ENCODE peak calls at places on chromosomes 2 and 18, in six cellular contexts. One of them, this sample, is unnamed.

GRCh38 chr2:232075080-232075479 is 113.6 kb downstream of the DIS3L2 start:
- DNase-seq in uterus: no peak
- DNase-seq in dorsolateral prefrontal cortex: no peak
- DNase-seq in brain microvascular endothelial cell: no peak
- DNase-seq in stomach: no peak
- DNase-seq in hepatocyte: no peak
- DNase-seq in this sample: no peak

GRCh38 chr2:64866797-64867196 is 122.4 kb upstream of the SLC1A4 start:
- DNase-seq in hepatocyte: peak
- DNase-seq in stomach: no peak
- DNase-seq in dorsolateral prefrontal cortex: peak
- DNase-seq in uterus: peak
- DNase-seq in brain microvascular endothelial cell: peak
- DNase-seq in this sample: peak

GRCh38 chr2:6845312-6845711 is 20.4 kb downstream of the CMPK2 start:
- DNase-seq in uterus: no peak
- DNase-seq in stomach: no peak
- DNase-seq in hepatocyte: no peak
- DNase-seq in brain microvascular endothelial cell: no peak
- DNase-seq in dorsolateral prefrontal cortex: no peak
- DNase-seq in this sample: no peak

GRCh38 chr18:49024808-49025361 is 74.1 kb upstream of the SMAD7 start:
- DNase-seq in uterus: no peak
- DNase-seq in hepatocyte: peak
- DNase-seq in dorsolateral prefrontal cortex: peak
- DNase-seq in stomach: no peak
- DNase-seq in brain microvascular endothelial cell: no peak
- DNase-seq in this sample: no peak

GRCh38 chr2:227407601-227408089 is 19.9 kb upstream of the SCYGR1 start:
- DNase-seq in stomach: peak
- DNase-seq in brain microvascular endothelial cell: no peak
- DNase-seq in dorsolateral prefrontal cortex: no peak
- DNase-seq in hepatocyte: no peak
- DNase-seq in uterus: no peak
- DNase-seq in this sample: no peak

GRCh38 chr2:166234112-166234846 is 106.5 kb upstream of the SCN1A start:
- DNase-seq in brain microvascular endothelial cell: peak
- DNase-seq in stomach: no peak
- DNase-seq in hepatocyte: no peak
- DNase-seq in dorsolateral prefrontal cortex: no peak
- DNase-seq in uterus: no peak
- DNase-seq in this sample: peak

GRCh38 chr2:17791121-17791902 is 24.9 kb upstream of the MSGN1 start:
- DNase-seq in stomach: no peak
- DNase-seq in hepatocyte: peak
- DNase-seq in uterus: no peak
- DNase-seq in brain microvascular endothelial cell: peak
- DNase-seq in dorsolateral prefrontal cortex: no peak
- DNase-seq in this sample: peak

GRCh38 chr2:230711224-230711623 is 1.4 kb upstream of the CAB39 start:
- DNase-seq in brain microvascular endothelial cell: no peak
- DNase-seq in hepatocyte: no peak
- DNase-seq in dorsolateral prefrontal cortex: no peak
- DNase-seq in uterus: no peak
- DNase-seq in stomach: no peak
- DNase-seq in this sample: no peak

GRCh38 chr2:161166538-161167409 is 6.5 kb downstream of the TANK start:
- DNase-seq in hepatocyte: no peak
- DNase-seq in dorsolateral prefrontal cortex: no peak
- DNase-seq in stomach: no peak
- DNase-seq in uterus: no peak
- DNase-seq in brain microvascular endothelial cell: no peak
- DNase-seq in this sample: peak

GRCh38 chr2:181741756-181742155 is 61.4 kb upstream of the NEUROD1 start:
- DNase-seq in uterus: no peak
- DNase-seq in dorsolateral prefrontal cortex: no peak
- DNase-seq in stomach: no peak
- DNase-seq in hepatocyte: no peak
- DNase-seq in brain microvascular endothelial cell: no peak
- DNase-seq in this sample: no peak

GRCh38 chr2:200455958-200456421 is 53.9 kb downstream of the KCTD18 start:
- DNase-seq in stomach: no peak
- DNase-seq in brain microvascular endothelial cell: no peak
- DNase-seq in hepatocyte: no peak
- DNase-seq in dorsolateral prefrontal cortex: no peak
- DNase-seq in uterus: no peak
- DNase-seq in this sample: no peak

GRCh38 chr18:67135981-67136380 is 380.5 kb downstream of the DSEL start:
- DNase-seq in dorsolateral prefrontal cortex: no peak
- DNase-seq in stomach: no peak
- DNase-seq in hepatocyte: no peak
- DNase-seq in brain microvascular endothelial cell: no peak
- DNase-seq in uterus: no peak
- DNase-seq in this sample: no peak

GRCh38 chr2:2850891-2851290 is 519.8 kb upstream of the MYT1L start:
- DNase-seq in brain microvascular endothelial cell: no peak
- DNase-seq in uterus: no peak
- DNase-seq in hepatocyte: no peak
- DNase-seq in dorsolateral prefrontal cortex: no peak
- DNase-seq in stomach: no peak
- DNase-seq in this sample: no peak

GRCh38 chr2:9656270-9656766 is 25.5 kb upstream of the YWHAQ start:
- DNase-seq in brain microvascular endothelial cell: peak
- DNase-seq in dorsolateral prefrontal cortex: no peak
- DNase-seq in uterus: no peak
- DNase-seq in hepatocyte: no peak
- DNase-seq in stomach: no peak
- DNase-seq in this sample: peak

GRCh38 chr2:165471349-165471975 is 2.0 kb downstream of the CSRNP3 start:
- DNase-seq in uterus: no peak
- DNase-seq in stomach: no peak
- DNase-seq in dorsolateral prefrontal cortex: no peak
- DNase-seq in brain microvascular endothelial cell: no peak
- DNase-seq in hepatocyte: no peak
- DNase-seq in this sample: no peak

GRCh38 chr2:218244204-218244603 is 16.6 kb upstream of the GPBAR1 start:
- DNase-seq in brain microvascular endothelial cell: no peak
- DNase-seq in dorsolateral prefrontal cortex: no peak
- DNase-seq in uterus: no peak
- DNase-seq in stomach: no peak
- DNase-seq in hepatocyte: no peak
- DNase-seq in this sample: no peak

GRCh38 chr18:79329786-79330185 is 65.9 kb upstream of the NFATC1 start:
- DNase-seq in stomach: no peak
- DNase-seq in uterus: no peak
- DNase-seq in dorsolateral prefrontal cortex: no peak
- DNase-seq in brain microvascular endothelial cell: no peak
- DNase-seq in hepatocyte: no peak
- DNase-seq in this sample: no peak

GRCh38 chr2:43269706-43270105 is 43.3 kb upstream of the ZFP36L2 start:
- DNase-seq in hepatocyte: peak
- DNase-seq in dorsolateral prefrontal cortex: no peak
- DNase-seq in uterus: peak
- DNase-seq in stomach: peak
- DNase-seq in brain microvascular endothelial cell: peak
- DNase-seq in this sample: peak

GRCh38 chr2:43268066-43268971 is 41.9 kb upstream of the ZFP36L2 start:
- DNase-seq in uterus: no peak
- DNase-seq in brain microvascular endothelial cell: no peak
- DNase-seq in stomach: no peak
- DNase-seq in hepatocyte: no peak
- DNase-seq in dorsolateral prefrontal cortex: no peak
- DNase-seq in this sample: no peak

GRCh38 chr2:43270461-43270860 is 44.1 kb upstream of the ZFP36L2 start:
- DNase-seq in stomach: no peak
- DNase-seq in hepatocyte: no peak
- DNase-seq in brain microvascular endothelial cell: no peak
- DNase-seq in dorsolateral prefrontal cortex: no peak
- DNase-seq in uterus: no peak
- DNase-seq in this sample: no peak

GRCh38 chr2:43267393-43267792 is 41.0 kb upstream of the ZFP36L2 start:
- DNase-seq in brain microvascular endothelial cell: no peak
- DNase-seq in hepatocyte: no peak
- DNase-seq in stomach: no peak
- DNase-seq in dorsolateral prefrontal cortex: no peak
- DNase-seq in uterus: no peak
- DNase-seq in this sample: no peak

DNA sequence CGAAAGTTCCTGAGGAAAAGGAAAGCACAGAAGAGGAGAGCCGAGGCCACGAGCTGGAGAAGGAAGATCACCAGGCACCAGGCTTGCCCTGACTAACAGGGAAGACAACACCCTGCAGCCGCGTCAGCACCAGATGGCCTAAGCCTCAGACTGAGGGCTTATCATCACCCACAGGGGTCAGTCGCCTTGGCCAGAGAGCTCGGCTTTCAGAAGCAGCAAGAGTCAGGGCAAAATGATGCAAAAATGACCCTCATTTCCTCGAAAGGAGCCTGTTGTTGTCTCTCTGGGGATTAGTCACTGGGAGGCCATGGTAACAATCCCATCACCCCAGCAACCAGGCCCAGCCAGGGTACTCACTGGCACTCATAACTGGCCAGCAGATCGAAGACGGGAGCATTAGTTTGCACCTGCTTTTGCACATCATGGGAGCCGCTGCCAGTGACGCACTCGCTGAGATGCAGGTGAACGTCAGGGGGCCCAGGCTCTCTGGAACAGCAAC is 42.7 kb upstream of the ZFP36L2 start:
- DNase-seq in dorsolateral prefrontal cortex: no peak
- DNase-seq in uterus: peak
- DNase-seq in stomach: peak
- DNase-seq in hepatocyte: peak
- DNase-seq in brain microvascular endothelial cell: peak
- DNase-seq in this sample: peak
- TF ChIP-seq CTCF in dorsolateral prefrontal cortex: no peak
- TF ChIP-seq CTCF in uterus: no peak
- TF ChIP-seq CTCF in stomach: no peak
- TF ChIP-seq CTCF in hepatocyte: no peak
- TF ChIP-seq CTCF in brain microvascular endothelial cell: peak
- TF ChIP-seq CTCF in this sample: no peak

DNA sequence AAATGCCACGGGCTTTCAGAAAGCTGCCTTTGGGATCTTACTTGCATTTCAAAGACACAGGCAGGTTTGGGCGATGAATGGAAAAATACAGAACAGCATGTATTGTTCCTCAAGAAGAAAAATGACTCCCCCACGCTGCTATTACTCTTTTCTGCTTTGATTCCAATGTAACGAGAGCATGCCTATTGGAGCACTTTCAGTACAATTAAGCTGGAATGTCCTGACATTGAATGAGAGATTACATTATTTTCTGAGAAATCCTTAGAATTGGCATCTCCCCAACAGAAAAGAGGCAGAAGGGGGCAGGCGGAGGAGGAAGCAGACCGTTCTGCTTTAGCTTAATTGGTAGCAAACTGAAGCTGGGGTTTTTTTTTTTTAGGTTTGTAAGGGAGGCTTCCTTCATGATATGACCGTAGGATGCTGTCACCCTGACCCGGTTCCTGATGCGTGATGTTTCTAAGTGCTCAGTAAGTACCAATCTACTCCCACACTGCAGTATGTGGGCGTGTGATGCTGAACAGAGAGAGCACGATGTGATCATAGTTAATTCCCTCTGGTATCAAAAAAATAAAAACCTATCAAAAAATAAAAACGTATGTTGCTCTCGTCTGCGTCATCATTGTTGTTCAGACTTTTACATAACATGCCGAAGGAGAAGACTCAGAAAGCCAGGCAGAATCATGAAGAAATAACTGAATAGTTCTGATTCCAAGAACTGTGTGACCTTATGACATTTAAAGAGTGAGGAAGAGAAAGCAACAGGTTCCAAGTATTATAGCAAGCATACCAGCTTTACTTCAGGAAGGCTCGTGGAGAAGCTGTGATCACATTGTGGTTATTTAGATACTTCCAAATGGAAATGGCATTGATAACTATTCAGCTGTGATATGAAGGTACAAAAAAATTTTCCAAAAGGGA is 40.5 kb downstream of the LONRF2 start:
- DNase-seq in brain microvascular endothelial cell: no peak
- DNase-seq in dorsolateral prefrontal cortex: no peak
- DNase-seq in uterus: peak
- DNase-seq in hepatocyte: no peak
- DNase-seq in stomach: no peak
- DNase-seq in this sample: no peak
- H3K4me3 ChIP-seq in brain microvascular endothelial cell: no peak
- H3K4me3 ChIP-seq in dorsolateral prefrontal cortex: peak
- H3K4me3 ChIP-seq in uterus: no peak
- H3K4me3 ChIP-seq in hepatocyte: no peak
- H3K4me3 ChIP-seq in stomach: no peak
- H3K4me3 ChIP-seq in this sample: no peak

DNA sequence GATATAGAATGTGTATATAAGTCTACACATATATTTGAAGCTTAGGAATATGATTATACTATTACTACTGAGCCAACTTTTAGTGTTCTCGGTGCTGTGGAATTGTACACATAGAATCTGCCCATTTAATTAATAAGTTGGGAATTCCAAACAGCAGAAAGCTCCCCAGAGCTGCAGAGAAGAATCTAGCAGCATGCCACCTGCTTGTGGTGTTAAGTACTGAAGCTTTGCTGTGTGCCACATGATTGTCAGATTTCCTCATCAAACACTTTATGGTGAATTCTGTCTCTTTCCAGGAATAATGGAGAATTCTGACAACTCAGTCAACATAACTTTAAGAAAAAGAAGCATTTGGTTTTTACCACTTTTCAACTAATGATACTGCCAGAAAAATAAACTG is 117.8 kb downstream of the WDSUB1 start:
- DNase-seq in hepatocyte: no peak
- DNase-seq in uterus: no peak
- DNase-seq in brain microvascular endothelial cell: peak
- DNase-seq in stomach: no peak
- DNase-seq in dorsolateral prefrontal cortex: no peak
- DNase-seq in this sample: peak
- TF ChIP-seq CTCF in hepatocyte: no peak
- TF ChIP-seq CTCF in uterus: no peak
- TF ChIP-seq CTCF in brain microvascular endothelial cell: peak
- TF ChIP-seq CTCF in stomach: no peak
- TF ChIP-seq CTCF in dorsolateral prefrontal cortex: no peak
- TF ChIP-seq CTCF in this sample: peak

GRCh38 chr2:113156278-113157107 is 17.3 kb upstream of the PSD4 start:
- DNase-seq in stomach: no peak
- DNase-seq in dorsolateral prefrontal cortex: no peak
- DNase-seq in uterus: no peak
- DNase-seq in hepatocyte: no peak
- DNase-seq in brain microvascular endothelial cell: no peak
- DNase-seq in this sample: no peak

GRCh38 chr2:113158884-113159553 is 14.8 kb upstream of the PSD4 start:
- DNase-seq in brain microvascular endothelial cell: no peak
- DNase-seq in uterus: no peak
- DNase-seq in hepatocyte: no peak
- DNase-seq in dorsolateral prefrontal cortex: no peak
- DNase-seq in stomach: no peak
- DNase-seq in this sample: no peak

GRCh38 chr2:113157108-113157896 is 16.5 kb upstream of the PSD4 start:
- DNase-seq in stomach: peak
- DNase-seq in dorsolateral prefrontal cortex: no peak
- DNase-seq in hepatocyte: peak
- DNase-seq in uterus: no peak
- DNase-seq in brain microvascular endothelial cell: no peak
- DNase-seq in this sample: no peak

GRCh38 chr2:113160248-113160647 is 13.5 kb upstream of the PSD4 start:
- DNase-seq in hepatocyte: no peak
- DNase-seq in dorsolateral prefrontal cortex: no peak
- DNase-seq in stomach: no peak
- DNase-seq in uterus: no peak
- DNase-seq in brain microvascular endothelial cell: no peak
- DNase-seq in this sample: no peak

GRCh38 chr2:113157897-113158753 is 15.6 kb upstream of the PSD4 start:
- DNase-seq in hepatocyte: no peak
- DNase-seq in stomach: no peak
- DNase-seq in uterus: no peak
- DNase-seq in dorsolateral prefrontal cortex: no peak
- DNase-seq in brain microvascular endothelial cell: peak
- DNase-seq in this sample: no peak
- H3K4me3 ChIP-seq in hepatocyte: peak
- H3K4me3 ChIP-seq in stomach: peak
- H3K4me3 ChIP-seq in uterus: no peak
- H3K4me3 ChIP-seq in dorsolateral prefrontal cortex: peak
- H3K4me3 ChIP-seq in brain microvascular endothelial cell: peak
- H3K4me3 ChIP-seq in this sample: peak